ENCODE peak calls at places on chromosomes 13 and 19, in ten cellular contexts. W is cardiac muscle cell; R is mesendoderm; L is A549; U is CD8-positive, alpha-beta T cell; P is PC-9; B is aorta; J is CD4-positive, alpha-beta memory T cell; Z is esophagus squamous epithelium; I is fibroblast of lung. N is an unnamed sample.

GRCh38 chr19:18264956-18265610 is 9.2 kb downstream of the IQCN start:
- DNase-seq in J (no peak), P (no peak), R (no peak), Z (no peak), B (no peak), W (no peak), L (no peak), U (no peak), I (no peak), N (no peak)

GRCh38 chr19:37932985-37933953 is 26.3 kb downstream of the SIPA1L3 start:
- DNase-seq in J (no peak), L (peak), R (peak), W (peak), P (peak), I (peak), U (no peak), B (no peak), Z (no peak), N (no peak)

GRCh38 chr13:80047406-80047805 is 293.5 kb downstream of the SPRY2 start:
- DNase-seq in L (no peak), W (peak), R (no peak), B (no peak), P (no peak), J (no peak), Z (no peak), I (peak), U (no peak), N (no peak)

GRCh38 chr19:7216373-7216902 is 77.8 kb downstream of the INSR start:
- DNase-seq in J (no peak), B (no peak), L (no peak), P (no peak), W (no peak), U (no peak), Z (no peak), R (no peak), I (no peak), N (no peak)

GRCh38 chr19:12790628-12791344 is 500 bp upstream of the JUNB start:
- DNase-seq in R (no peak), U (no peak), I (no peak), L (no peak), W (peak), Z (no peak), P (no peak), B (no peak), J (no peak), N (no peak)

GRCh38 chr13:74979703-74980102 is 502.3 kb downstream of the TBC1D4 start:
- DNase-seq in W (no peak), Z (no peak), R (no peak), I (no peak), U (no peak), L (no peak), B (no peak), P (no peak), J (no peak), N (peak)

GRCh38 chr19:41218615-41219507 is at the start of gene AXL:
- DNase-seq in J (no peak), L (peak), R (peak), P (peak), Z (no peak), U (no peak), B (peak), W (peak), I (peak), N (peak)

GRCh38 chr13:113787694-113788093 is 28.7 kb downstream of the TMEM255B start:
- DNase-seq in L (no peak), R (no peak), U (no peak), I (no peak), Z (no peak), B (no peak), W (no peak), P (no peak), J (no peak), N (no peak)

GRCh38 chr13:72166102-72166660 is 299.2 kb upstream of the DACH1 start:
- DNase-seq in B (no peak), P (no peak), W (no peak), L (no peak), J (no peak), Z (no peak), R (no peak), I (no peak), U (no peak), N (no peak)

GRCh38 chr19:48967346-48968178 is 2.5 kb downstream of the FTL start:
- DNase-seq in R (peak), J (no peak), B (no peak), W (peak), U (no peak), L (peak), P (no peak), Z (no peak), I (peak), N (no peak)

GRCh38 chr13:99129951-99130350 is 70.7 kb upstream of the UBAC2 start:
- DNase-seq in W (no peak), P (no peak), U (no peak), L (no peak), Z (no peak), B (no peak), I (no peak), R (no peak), J (no peak), N (no peak)

GRCh38 chr19:13160557-13160956 is 10.3 kb downstream of the IER2 start:
- DNase-seq in J (no peak), W (peak), L (peak), U (no peak), R (no peak), I (peak), B (no peak), P (peak), Z (no peak), N (no peak)

GRCh38 chr13:57996717-57997116 is 365.2 kb downstream of the PCDH17 start:
- DNase-seq in J (no peak), P (no peak), Z (no peak), L (no peak), W (peak), R (no peak), I (peak), B (no peak), U (no peak), N (no peak)
- H3K27ac ChIP-seq in J (no peak), P (no peak), Z (no peak), L (no peak), W (no peak), R (no peak), I (no peak), B (no peak), U (no peak), N (no peak)

GRCh38 chr13:109275390-109275789 is 511.0 kb downstream of the IRS2 start:
- DNase-seq in I (no peak), J (no peak), B (no peak), R (no peak), U (no peak), L (no peak), Z (no peak), P (no peak), W (no peak), N (no peak)
- H3K27ac ChIP-seq in I (no peak), J (no peak), B (no peak), R (no peak), U (no peak), L (peak), Z (no peak), P (no peak), W (no peak), N (peak)

GRCh38 chr13:52925775-52926285 is 77.4 kb upstream of the PCDH8 start:
- DNase-seq in P (no peak), U (no peak), R (no peak), W (no peak), L (no peak), J (no peak), Z (no peak), I (no peak), B (no peak), N (peak)

GRCh38 chr13:52925221-52925620 is 76.8 kb upstream of the PCDH8 start:
- DNase-seq in B (no peak), P (no peak), J (no peak), L (no peak), Z (no peak), I (no peak), R (no peak), W (no peak), U (no peak), N (no peak)

GRCh38 chr13:52924241-52925148 is 76.1 kb upstream of the PCDH8 start:
- DNase-seq in J (no peak), R (no peak), U (no peak), I (no peak), W (no peak), Z (no peak), L (no peak), B (no peak), P (no peak), N (no peak)

GRCh38 chr13:52922961-52923360 is 74.5 kb upstream of the PCDH8 start:
- DNase-seq in J (no peak), B (no peak), U (no peak), W (no peak), P (no peak), Z (no peak), L (no peak), R (no peak), I (no peak), N (no peak)

GRCh38 chr13:52921194-52921593 is 72.8 kb upstream of the PCDH8 start:
- DNase-seq in W (no peak), I (no peak), L (no peak), B (no peak), Z (no peak), P (no peak), R (no peak), U (no peak), J (no peak), N (no peak)
- H3K27ac ChIP-seq in W (no peak), I (no peak), L (no peak), B (no peak), Z (no peak), P (no peak), R (no peak), U (no peak), J (no peak), N (no peak)

DNA sequence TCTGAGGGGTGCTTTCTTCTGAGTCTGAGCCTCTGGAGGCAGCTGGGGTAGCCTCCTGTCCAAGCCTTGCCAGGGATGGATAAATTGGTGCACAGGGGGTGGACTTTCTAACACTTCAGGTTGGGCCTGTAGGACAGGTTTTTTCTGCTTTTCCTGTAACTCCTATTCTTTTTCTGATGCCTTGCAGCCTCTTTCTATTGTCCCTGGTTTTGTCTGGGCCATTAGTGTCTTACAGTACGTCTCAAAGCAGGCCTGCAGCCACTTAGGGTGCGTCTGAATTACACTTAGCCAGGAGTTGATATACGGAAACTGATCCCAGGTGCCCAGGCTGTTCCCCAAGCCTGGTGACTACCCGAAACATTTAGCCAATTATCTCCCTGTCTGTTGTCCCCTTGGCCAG is 213.3 kb upstream of the HTR2A start:
- DNase-seq in Z (no peak), W (no peak), J (no peak), P (peak), L (no peak), R (no peak), B (no peak), I (no peak), U (no peak), N (no peak)
- H3K27ac ChIP-seq in Z (no peak), W (no peak), J (no peak), P (peak), L (no peak), R (no peak), B (no peak), I (no peak), U (no peak), N (no peak)

GRCh38 chr13:66216723-66217122 is 1013.4 kb downstream of the PCDH9 start:
- DNase-seq in J (no peak), Z (no peak), U (no peak), P (no peak), W (peak), I (peak), L (no peak), R (no peak), B (no peak), N (no peak)
- H3K27ac ChIP-seq in J (no peak), Z (no peak), U (no peak), P (no peak), W (no peak), I (no peak), L (no peak), R (no peak), B (no peak), N (no peak)

N was measured in epithelial cell of prostate.